ENCODE peak calls at places on chromosomes 4 and X, in four cellular contexts. U, X, N and Y are unnamed samples.

GRCh38 chrX:32293962-32294708 is 917.2 kb downstream of the DMD start:
- DNase-seq in U (no peak), X (no peak), N (no peak), Y (no peak)

GRCh38 chr4:2932951-2933565 is 30.1 kb downstream of the NOP14 start:
- DNase-seq in U (no peak), X (no peak), N (no peak), Y (no peak)

GRCh38 chr4:20679946-20680345 is 20.3 kb upstream of the PACRGL start:
- DNase-seq in U (no peak), X (no peak), N (no peak), Y (no peak)

GRCh38 chr4:67575232-67575888 is 16.8 kb downstream of the STAP1 start:
- DNase-seq in U (no peak), X (no peak), N (no peak), Y (peak)

GRCh38 chrX:9997524-9997923 is 30.4 kb downstream of the CLDN34 start:
- DNase-seq in U (no peak), X (no peak), N (no peak), Y (no peak)

GRCh38 chrX:121260568-121261240 is 213.3 kb downstream of the GLUD2 start:
- DNase-seq in U (no peak), X (no peak), N (no peak), Y (peak)

GRCh38 chr4:52093466-52093865 is 42.4 kb downstream of the SPATA18 start:
- DNase-seq in U (no peak), X (no peak), N (no peak), Y (no peak)

GRCh38 chr4:55729306-55730142 is 90.1 kb upstream of the EXOC1L start:
- DNase-seq in U (no peak), X (no peak), N (no peak), Y (peak)

GRCh38 chrX:136028383-136028984 is 43.2 kb downstream of the SLC9A6 start:
- DNase-seq in U (peak), X (no peak), N (no peak), Y (peak)

GRCh38 chr4:21307709-21308108 is 607.5 kb downstream of the PACRGL start:
- DNase-seq in U (no peak), X (no peak), N (no peak), Y (no peak)

GRCh38 chr4:26325191-26325590 is 4.4 kb downstream of the RBPJ start:
- DNase-seq in U (peak), X (no peak), N (no peak), Y (peak)

GRCh38 chrX:95063554-95063953 is 1389.5 kb downstream of the FAM133A start:
- DNase-seq in U (peak), X (no peak), N (no peak), Y (no peak)

GRCh38 chrX:140917354-140918115 is 84.9 kb upstream of the SPANXB1 start:
- DNase-seq in U (no peak), X (no peak), N (no peak), Y (no peak)

GRCh38 chrX:102765794-102766193 is 45.3 kb downstream of the GPRASP3 start:
- DNase-seq in U (peak), X (no peak), N (no peak), Y (no peak)

GRCh38 chr4:149523039-149523438 is 292.6 kb downstream of the IQCM start:
- DNase-seq in U (no peak), X (no peak), N (no peak), Y (peak)

GRCh38 chr4:112704991-112705845 is 68.3 kb downstream of the LARP7 start:
- DNase-seq in U (peak), X (peak), N (peak), Y (peak)

GRCh38 chr4:107034091-107034698 is 1.9 kb downstream of the DKK2 start:
- DNase-seq in U (no peak), X (no peak), N (peak), Y (peak)

GRCh38 chrX:123959281-123960063 is 2.0 kb upstream of the STAG2 start:
- DNase-seq in U (no peak), X (no peak), N (no peak), Y (peak)

GRCh38 chrX:22660756-22661155 is 339.0 kb upstream of the DDX53 start:
- DNase-seq in U (no peak), X (no peak), N (no peak), Y (no peak)

GRCh38 chr4:177281544-177281943 is 28.1 kb upstream of the NEIL3 start:
- DNase-seq in U (peak), X (no peak), N (no peak), Y (no peak)

GRCh38 chrX:111490683-111491082 is 20.8 kb upstream of the SERTM2 start:
- DNase-seq in U (no peak), X (no peak), N (no peak), Y (no peak)

GRCh38 chr4:149897784-149898183 is 82.1 kb upstream of the IQCM start:
- DNase-seq in U (peak), X (no peak), N (no peak), Y (peak)

GRCh38 chrX:13721371-13721770 is 13.0 kb downstream of the TRAPPC2 start:
- DNase-seq in U (peak), X (no peak), N (no peak), Y (no peak)

GRCh38 chrX:47059142-47059874 is 18.9 kb upstream of the RGN start:
- DNase-seq in U (no peak), X (no peak), N (no peak), Y (no peak)

GRCh38 chr4:145488310-145488709 is 6.7 kb downstream of the SMAD1 start:
- DNase-seq in U (no peak), X (no peak), N (no peak), Y (no peak)

GRCh38 chrX:129663171-129663570 is 8.4 kb upstream of the APLN start:
- DNase-seq in U (peak), X (no peak), N (no peak), Y (peak)

GRCh38 chr4:182145360-182145905 is 97.8 kb upstream of the TENM3 start:
- DNase-seq in U (no peak), X (no peak), N (no peak), Y (peak)

GRCh38 chr4:32488690-32489089 is 1768.5 kb downstream of the PCDH7 start:
- DNase-seq in U (no peak), X (no peak), N (no peak), Y (no peak)

GRCh38 chr4:133694416-133694815 is 507.2 kb downstream of the PABPC4L start:
- DNase-seq in U (no peak), X (no peak), N (no peak), Y (no peak)

GRCh38 chrX:44016906-44017305 is 43.7 kb upstream of the NDP start:
- DNase-seq in U (no peak), X (no peak), N (no peak), Y (no peak)

GRCh38 chrX:44019911-44020310 is 46.7 kb upstream of the NDP start:
- DNase-seq in U (no peak), X (no peak), N (no peak), Y (no peak)

GRCh38 chrX:44020693-44021092 is 47.5 kb upstream of the NDP start:
- DNase-seq in U (no peak), X (no peak), N (no peak), Y (no peak)

GRCh38 chrX:44012484-44013096 is 39.4 kb upstream of the NDP start:
- DNase-seq in U (peak), X (no peak), N (no peak), Y (no peak)

DNA sequence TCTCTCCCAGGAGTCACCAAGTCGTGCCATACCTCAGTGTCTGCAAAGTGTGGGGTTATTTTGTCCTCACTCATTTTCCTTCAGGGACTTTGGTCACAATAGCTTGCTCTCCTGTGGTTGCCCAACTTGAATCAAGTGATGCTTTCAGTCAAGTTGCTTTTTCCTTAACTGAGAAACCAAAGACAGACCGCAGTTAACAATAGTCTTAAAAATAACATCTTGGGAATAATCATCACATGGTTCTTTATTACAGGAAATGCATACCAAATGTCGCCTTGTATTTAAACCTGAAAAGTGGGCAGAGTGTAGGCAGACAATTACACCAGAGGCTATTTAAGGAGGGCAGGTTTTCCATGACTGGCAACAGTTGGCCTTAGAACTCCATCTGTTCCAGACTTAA is 44.5 kb upstream of the NDP start:
- DNase-seq in U (no peak), X (no peak), N (no peak), Y (no peak)
- H4K5ac ChIP-seq in U (no peak), X (no peak), N (no peak), Y (no peak)

GRCh38 chr4:148263820-148264219 is 178.4 kb downstream of the NR3C2 start:
- DNase-seq in U (no peak), X (no peak), N (no peak), Y (no peak)

GRCh38 chr4:148259841-148260240 is 182.4 kb downstream of the NR3C2 start:
- DNase-seq in U (no peak), X (no peak), N (no peak), Y (no peak)

GRCh38 chr4:148261861-148262260 is 180.4 kb downstream of the NR3C2 start:
- DNase-seq in U (peak), X (no peak), N (no peak), Y (no peak)

GRCh38 chr4:148265627-148266026 is 176.6 kb downstream of the NR3C2 start:
- DNase-seq in U (no peak), X (no peak), N (no peak), Y (no peak)

GRCh38 chr4:148263127-148263526 is 179.1 kb downstream of the NR3C2 start:
- DNase-seq in U (no peak), X (no peak), N (no peak), Y (no peak)
- H4K5ac ChIP-seq in U (no peak), X (no peak), N (no peak), Y (peak)

DNA sequence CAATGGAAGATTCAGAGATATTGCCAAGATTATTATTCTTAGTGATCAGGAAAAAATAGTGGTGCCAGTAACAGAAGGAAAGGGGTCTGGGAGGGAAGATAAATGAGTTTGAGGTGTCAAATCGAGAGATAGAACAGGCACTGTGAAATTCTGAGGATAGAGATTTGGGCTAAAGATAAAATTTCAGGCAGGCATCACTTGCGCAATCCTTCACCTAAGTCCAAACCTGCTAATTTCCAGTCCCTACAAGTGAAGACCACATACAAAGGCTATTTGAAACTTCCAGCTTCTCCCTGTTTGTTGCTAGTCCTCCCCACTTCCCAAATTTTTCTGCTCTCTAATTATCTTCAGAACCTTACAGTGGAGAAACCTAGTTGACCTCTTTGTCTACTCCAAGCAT is 494.6 kb downstream of the MAGEE1 start:
- DNase-seq in U (no peak), X (no peak), N (no peak), Y (no peak)
- H4K5ac ChIP-seq in U (no peak), X (no peak), N (no peak), Y (no peak)

GRCh38 chrX:69357293-69357692 is 146.8 kb upstream of the NALF2 start:
- DNase-seq in U (no peak), X (no peak), N (no peak), Y (no peak)

GRCh38 chrX:69362889-69363288 is 141.2 kb upstream of the NALF2 start:
- DNase-seq in U (no peak), X (no peak), N (no peak), Y (no peak)

GRCh38 chrX:69362354-69362753 is 141.8 kb upstream of the NALF2 start:
- DNase-seq in U (no peak), X (no peak), N (no peak), Y (no peak)

GRCh38 chrX:69365349-69365748 is 138.8 kb upstream of the NALF2 start:
- DNase-seq in U (no peak), X (no peak), N (no peak), Y (no peak)

GRCh38 chrX:69361286-69361926 is 142.7 kb upstream of the NALF2 start:
- DNase-seq in U (peak), X (no peak), N (no peak), Y (peak)
- H4K5ac ChIP-seq in U (no peak), X (no peak), N (no peak), Y (no peak)

DNA sequence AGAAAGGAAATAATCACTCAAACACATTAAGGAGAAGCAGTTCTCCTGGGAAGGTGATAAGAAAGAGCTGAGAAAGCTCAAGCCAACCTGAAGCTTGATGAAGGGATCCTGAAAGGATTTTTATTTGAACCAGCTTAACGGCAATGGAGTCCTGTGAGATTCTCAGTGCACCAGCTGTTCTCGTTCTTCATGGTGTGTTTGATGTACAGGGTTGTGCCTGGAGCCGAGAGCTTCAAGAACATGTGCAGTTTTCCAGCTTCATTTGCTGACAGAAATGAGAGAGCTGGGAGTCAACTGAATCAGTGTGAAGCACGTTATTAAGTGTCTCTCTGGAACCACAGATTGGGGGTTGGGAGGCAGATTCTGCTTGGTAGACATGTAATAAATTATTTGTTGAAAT is 115.7 kb downstream of the ANKRD50 start:
- DNase-seq in U (no peak), X (no peak), N (no peak), Y (no peak)
- H4K5ac ChIP-seq in U (no peak), X (no peak), N (no peak), Y (no peak)

GRCh38 chrX:44596277-44596676 is 53.6 kb upstream of the FUNDC1 start:
- DNase-seq in U (no peak), X (no peak), N (no peak), Y (no peak)
- H4K5ac ChIP-seq in U (no peak), X (no peak), N (no peak), Y (no peak)

GRCh38 chrX:66760648-66761047 is 121.8 kb upstream of the EDA2R start:
- DNase-seq in U (no peak), X (no peak), N (no peak), Y (peak)
- H4K5ac ChIP-seq in U (no peak), X (no peak), N (no peak), Y (no peak)

GRCh38 chrX:151695583-151695930 is 299 bp downstream of the PRRG3 start:
- DNase-seq in U (no peak), X (no peak), N (no peak), Y (no peak)
- H4K5ac ChIP-seq in U (no peak), X (no peak), N (no peak), Y (no peak)

GRCh38 chr4:75137302-75137701 is 204.4 kb downstream of the PARM1 start:
- DNase-seq in U (no peak), X (no peak), N (no peak), Y (no peak)

GRCh38 chr4:75142377-75142776 is 209.5 kb downstream of the PARM1 start:
- DNase-seq in U (peak), X (no peak), N (no peak), Y (no peak)

GRCh38 chr4:75142850-75143249 is 209.9 kb downstream of the PARM1 start:
- DNase-seq in U (peak), X (no peak), N (no peak), Y (no peak)

GRCh38 chr4:75144475-75144874 is 211.6 kb downstream of the PARM1 start:
- DNase-seq in U (no peak), X (no peak), N (no peak), Y (no peak)

GRCh38 chr4:75141162-75141561 is 208.2 kb downstream of the PARM1 start:
- DNase-seq in U (no peak), X (no peak), N (no peak), Y (no peak)
- H4K5ac ChIP-seq in U (no peak), X (no peak), N (no peak), Y (no peak)